ENCODE peak calls at places on chromosomes 4 and X, in nine cellular contexts. R is stromal cell of bone marrow; J is activated CD8-positive, alpha-beta memory T cell treated with anti-CD3 and anti-CD28 coated beads for 24 hours; U is ELR; Y is body of pancreas; G is posterior cingulate gyrus; S is stimulated activated CD8-positive, alpha-beta memory T cell treated with anti-CD3 and anti-CD28 coated beads, Interleukin-4, amount 100 ng/mL, for 48 hours; T is AG04450; A is H9. M is an unnamed sample.

GRCh38 chr4:154234576-154234975 is 257.0 kb downstream of the DCHS2 start:
- DNase-seq in U (no peak), J (no peak), G (no peak), A (no peak), R (no peak), T (no peak), S (no peak), Y (no peak), M (no peak)

GRCh38 chrX:19544693-19545305 is 29.5 kb upstream of the MAP3K15 start:
- DNase-seq in G (peak; percentile 21), Y (peak; percentile 57), S (peak; percentile 37), R (peak; percentile 31), U (peak; percentile 61), A (no peak), T (no peak), J (no peak), M (no peak)

GRCh38 chr4:123452585-123452984 is 56.0 kb downstream of the SPRY1 start:
- DNase-seq in A (no peak), S (no peak), Y (peak; percentile 33), R (peak; percentile 61), J (no peak), G (peak; percentile 29), U (peak; percentile 94), T (peak; percentile 86), M (no peak)

GRCh38 chr4:146267826-146268225 is 53.5 kb downstream of the REELD1 start:
- DNase-seq in U (no peak), G (no peak), S (no peak), Y (no peak), T (no peak), A (no peak), J (no peak), R (no peak), M (no peak)

GRCh38 chr4:153341575-153342090 is 2.9 kb upstream of the MND1 start:
- DNase-seq in J (no peak), G (no peak), S (no peak), T (no peak), A (no peak), Y (no peak), R (no peak), U (peak; percentile 79), M (no peak)

GRCh38 chr4:42339935-42340406 is 57.3 kb upstream of the SHISA3 start:
- DNase-seq in A (no peak), G (no peak), T (peak; percentile 4), R (peak; percentile 1), J (no peak), U (peak; percentile 40), Y (no peak), S (no peak), M (peak; percentile 71)

GRCh38 chr4:124641715-124642380 is 70.7 kb downstream of the ANKRD50 start:
- DNase-seq in J (no peak), T (peak; percentile 48), S (no peak), U (peak; percentile 96), A (no peak), R (peak; percentile 72), G (no peak), Y (no peak), M (no peak)

GRCh38 chr4:5908836-5909235 is 15.9 kb upstream of the CRMP1 start:
- DNase-seq in U (no peak), J (no peak), R (no peak), S (no peak), G (no peak), T (no peak), Y (no peak), A (no peak), M (no peak)

GRCh38 chr4:82899339-82899738 is 1.2 kb upstream of the THAP9 start:
- DNase-seq in R (no peak), S (no peak), T (no peak), U (peak; percentile 31), J (no peak), A (no peak), Y (no peak), G (no peak), M (no peak)

GRCh38 chr4:149933120-149933519 is 117.5 kb upstream of the IQCM start:
- DNase-seq in S (no peak), Y (no peak), T (no peak), U (no peak), G (no peak), R (no peak), J (no peak), A (no peak), M (no peak)

GRCh38 chrX:108001218-108001814 is 19.1 kb upstream of the TEX13B start:
- DNase-seq in T (peak; percentile 10), S (no peak), G (no peak), Y (no peak), J (no peak), U (peak; percentile 71), R (no peak), A (no peak), M (no peak)

GRCh38 chr4:107838763-107839162 is 14.0 kb downstream of the SGMS2 start:
- DNase-seq in Y (no peak), U (no peak), S (no peak), R (no peak), A (no peak), J (no peak), T (no peak), G (no peak), M (no peak)

GRCh38 chr4:85573270-85573669 is 98.3 kb downstream of the ARHGAP24 start:
- DNase-seq in A (no peak), R (no peak), G (no peak), S (no peak), Y (no peak), J (no peak), U (no peak), T (no peak), M (no peak)

GRCh38 chr4:8886625-8887406 is 15.2 kb upstream of the HMX1 start:
- DNase-seq in Y (no peak), A (no peak), J (no peak), U (no peak), G (no peak), T (no peak), R (no peak), S (no peak), M (peak; percentile 84)

GRCh38 chr4:146930673-146931072 is 15.0 kb downstream of the TTC29 start:
- DNase-seq in U (no peak), S (no peak), G (no peak), R (no peak), Y (no peak), J (no peak), T (no peak), A (no peak), M (no peak)

GRCh38 chr4:42371306-42372063 is 25.8 kb upstream of the SHISA3 start:
- DNase-seq in U (peak; percentile 39), G (no peak), R (peak; percentile 31), Y (no peak), J (no peak), T (peak; percentile 24), S (no peak), A (no peak), M (no peak)

GRCh38 chr4:142379277-142380051 is 466.6 kb downstream of the INPP4B start:
- DNase-seq in R (peak; percentile 24), Y (peak; percentile 24), S (no peak), G (no peak), U (peak; percentile 89), J (no peak), T (peak; percentile 66), A (no peak), M (peak; percentile 83)

GRCh38 chr4:148056879-148057278 is 325.0 kb downstream of the ARHGAP10 start:
- DNase-seq in G (peak; percentile 46), Y (peak; percentile 27), R (peak; percentile 21), S (peak; percentile 81), J (peak; percentile 82), T (no peak), U (peak; percentile 76), A (peak; percentile 64), M (no peak)

GRCh38 chr4:156977435-156978160 is 6.0 kb upstream of the PDGFC start:
- DNase-seq in U (peak; percentile 97), R (peak; percentile 78), T (peak; percentile 90), A (no peak), J (no peak), S (no peak), Y (no peak), G (no peak), M (no peak)

GRCh38 chr4:103085555-103086196 is 9.1 kb upstream of the SLC9B2 start:
- DNase-seq in R (no peak), G (no peak), T (no peak), J (no peak), A (no peak), U (no peak), S (no peak), Y (no peak), M (no peak)

GRCh38 chr4:108058685-108059440 is 69.2 kb downstream of the HADH start:
- DNase-seq in R (no peak), U (peak; percentile 97), Y (no peak), T (peak; percentile 4), S (no peak), J (no peak), G (no peak), A (no peak), M (peak; percentile 97)

GRCh38 chrX:79728421-79728820 is 286.1 kb upstream of the TBX22 start:
- DNase-seq in U (no peak), Y (no peak), S (no peak), J (no peak), G (no peak), R (no peak), T (no peak), A (no peak), M (no peak)

GRCh38 chrX:75067931-75068330 is 88.2 kb downstream of the ABCB7 start:
- DNase-seq in Y (no peak), G (no peak), U (peak; percentile 42), T (no peak), A (no peak), R (no peak), S (no peak), J (no peak), M (no peak)

GRCh38 chr4:54231419-54232150 is 2.5 kb downstream of the PDGFRA start:
- DNase-seq in S (no peak), T (no peak), J (peak; percentile 63), Y (peak; percentile 20), A (peak; percentile 49), U (peak; percentile 32), G (no peak), R (no peak), M (peak; percentile 75)

GRCh38 chr4:118947095-118947494 is 58.4 kb downstream of the SYNPO2 start:
- DNase-seq in Y (no peak), T (no peak), A (no peak), S (no peak), G (no peak), R (no peak), J (no peak), U (no peak), M (no peak)

GRCh38 chr4:12458621-12459020 is 1025.5 kb downstream of the RAB28 start:
- DNase-seq in S (no peak), R (no peak), A (no peak), T (no peak), Y (no peak), U (no peak), G (no peak), J (no peak), M (no peak)

GRCh38 chr4:149009223-149009622 is 567.0 kb upstream of the NR3C2 start:
- DNase-seq in J (no peak), A (no peak), G (no peak), U (no peak), Y (no peak), R (no peak), T (no peak), S (no peak), M (no peak)

GRCh38 chrX:132834109-132834508 is 124.3 kb downstream of the HS6ST2 start:
- DNase-seq in A (no peak), T (no peak), G (no peak), R (no peak), Y (no peak), U (no peak), S (no peak), J (no peak), M (no peak)

M was measured in islet precursor cell.